ENCODE peak calls at places on chromosomes 16 and 17, in five cellular contexts. I is fibroblast of lung, W is IMR-90, P is H1, K is GM23338. A is an unnamed sample.

GRCh38 chr16:85142771-85143211 is 30.5 kb upstream of the CIBAR2 start:
- DNase-seq in I (no peak), W (no peak), P (no peak), K (no peak), A (no peak)

GRCh38 chr17:57697891-57698708 is 47.0 kb downstream of the CCDC182 start:
- DNase-seq in I (no peak), W (no peak), P (no peak), K (peak; percentile 20), A (peak; percentile 62)

GRCh38 chr16:73171380-73171779 is 123.5 kb upstream of the ZFHX3 start:
- DNase-seq in I (no peak), W (no peak), P (no peak), K (no peak), A (no peak)

GRCh38 chr17:76572201-76572910 is 13.3 kb downstream of the ST6GALNAC2 start:
- DNase-seq in I (no peak), W (no peak), P (no peak), K (no peak), A (no peak)

GRCh38 chr17:81942167-81942553 is 4.9 kb downstream of the MYADML2 start:
- DNase-seq in I (no peak), W (no peak), P (no peak), K (no peak), A (no peak)

GRCh38 chr17:50169881-50170459 is 4.2 kb downstream of the SGCA start:
- DNase-seq in I (no peak), W (no peak), P (no peak), K (no peak), A (no peak)

GRCh38 chr17:31320231-31320630 is 1.2 kb downstream of the EVI2A start:
- DNase-seq in I (no peak), W (no peak), P (no peak), K (no peak), A (no peak)

GRCh38 chr16:19771796-19772195 is 53.7 kb downstream of the IQCK start:
- DNase-seq in I (no peak), W (no peak), P (no peak), K (no peak), A (no peak)

GRCh38 chr16:67392301-67393059 is 818 bp downstream of the TPPP3 start:
- DNase-seq in I (no peak), W (no peak), P (no peak), K (no peak), A (no peak)

GRCh38 chr16:50160495-50161164 is 7.5 kb downstream of the TENT4B start:
- DNase-seq in I (no peak), W (peak; percentile 41), P (no peak), K (no peak), A (no peak)

GRCh38 chr17:75181608-75182318 is 996 bp downstream of the SUMO2 start:
- DNase-seq in I (peak; percentile 15), W (no peak), P (no peak), K (peak; percentile 39), A (peak; percentile 50)

GRCh38 chr16:82700541-82701240 is 73.9 kb downstream of the CDH13 start:
- DNase-seq in I (peak; percentile 63), W (peak; percentile 78), P (no peak), K (no peak), A (no peak)

GRCh38 chr17:56148333-56148732 is 4.9 kb upstream of the ANKFN1 start:
- DNase-seq in I (no peak), W (no peak), P (no peak), K (no peak), A (no peak)

GRCh38 chr17:35018814-35019213 is 38.5 kb downstream of the LIG3 start:
- DNase-seq in I (no peak), W (no peak), P (no peak), K (no peak), A (no peak)

GRCh38 chr16:88799569-88800276 is 3.9 kb upstream of the CDT1 start:
- DNase-seq in I (peak; percentile 30), W (no peak), P (no peak), K (no peak), A (no peak)

GRCh38 chr17:66508896-66509843 is 206.8 kb downstream of the PRKCA start:
- DNase-seq in I (peak; percentile 74), W (peak; percentile 90), P (no peak), K (no peak), A (no peak)

GRCh38 chr16:11624645-11625607 is 38.2 kb upstream of the LITAF start:
- DNase-seq in I (no peak), W (no peak), P (no peak), K (no peak), A (no peak)

GRCh38 chr16:19718624-19718965 is 524 bp downstream of the IQCK start:
- DNase-seq in I (peak; percentile 18), W (peak; percentile 9), P (no peak), K (peak; percentile 83), A (peak; percentile 78)

DNA sequence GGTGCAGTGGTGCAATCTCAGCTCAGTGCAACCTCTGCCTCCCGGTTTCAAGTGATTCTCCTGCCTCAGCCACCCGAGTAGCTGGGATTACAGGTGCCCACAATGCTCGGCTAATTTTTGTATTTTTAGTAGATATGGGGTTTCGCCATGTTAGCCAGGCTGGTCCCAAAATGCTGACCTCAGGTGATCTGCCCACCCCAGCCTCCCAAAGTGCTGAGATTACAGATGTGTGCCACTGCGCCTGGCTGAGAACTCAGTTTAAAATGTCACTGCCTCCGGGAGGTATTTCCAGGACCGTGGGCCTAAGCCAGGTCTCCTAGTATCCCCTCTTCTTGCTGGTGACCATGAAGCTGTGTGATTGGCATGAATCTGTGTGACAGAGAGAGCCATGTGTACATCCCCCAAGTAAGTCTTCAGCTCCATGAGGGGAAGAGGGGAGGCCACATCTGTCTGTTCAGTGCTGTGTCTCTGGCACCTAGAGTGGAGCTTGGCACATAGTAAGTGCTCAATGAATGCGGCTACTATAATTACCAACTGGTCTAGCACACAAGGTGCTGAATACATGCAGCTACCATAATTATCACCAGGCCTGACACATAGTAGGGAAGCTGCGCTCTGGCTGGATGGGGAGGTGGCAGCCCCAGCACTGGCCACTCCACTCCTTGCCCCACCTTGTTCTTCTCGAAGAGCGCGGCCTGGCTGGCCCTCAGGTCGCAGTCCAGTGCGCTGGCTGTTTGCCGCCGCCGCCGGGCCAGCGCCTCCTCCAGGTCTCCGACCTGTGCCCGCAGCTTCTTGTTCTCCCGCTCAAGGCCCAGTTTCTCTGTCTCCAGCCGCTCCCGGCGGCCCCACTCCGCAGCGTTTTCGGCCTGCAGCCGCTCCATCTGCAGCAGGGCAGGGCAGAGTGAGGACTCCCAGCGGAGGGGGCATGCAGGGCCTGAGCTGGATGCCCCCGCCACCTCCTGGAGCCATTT is 18.7 kb downstream of the CCDC102A start:
- DNase-seq in I (no peak), W (no peak), P (no peak), K (no peak), A (no peak)
- H3K36me3 ChIP-seq in I (no peaks in the 10 kb centered on the region), W (peaks cover 20% of the 10 kb centered on the region), P (no peaks in the 10 kb centered on the region), K (no peaks in the 10 kb centered on the region), A (no peaks in the 10 kb centered on the region)

DNA sequence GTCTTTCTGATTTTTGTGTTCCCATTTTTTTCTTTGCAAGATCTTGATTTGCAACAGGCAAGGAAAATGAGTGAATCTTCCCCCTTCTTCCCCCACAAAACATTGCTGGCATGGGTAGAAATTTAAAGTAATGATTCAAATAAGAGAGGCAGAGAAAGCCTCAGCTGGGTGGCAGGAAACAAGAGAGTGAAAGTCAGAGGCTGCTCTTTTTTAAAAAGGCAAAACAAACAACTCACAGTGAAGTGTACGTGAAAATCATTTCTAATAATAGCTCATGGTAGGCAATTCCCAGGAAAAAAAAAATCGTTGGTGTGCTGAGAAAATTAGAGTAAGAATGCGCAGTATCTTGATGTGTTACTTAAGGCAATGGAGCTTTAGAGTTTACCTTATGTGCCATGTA is 229.5 kb downstream of the FTO start:
- DNase-seq in I (no peak), W (no peak), P (no peak), K (no peak), A (no peak)
- H3K27me3 ChIP-seq in I (no peaks in the 10 kb centered on the region), W (no peaks in the 10 kb centered on the region), P (no peaks in the 10 kb centered on the region), K (no peaks in the 10 kb centered on the region), A (no peaks in the 10 kb centered on the region)

DNA sequence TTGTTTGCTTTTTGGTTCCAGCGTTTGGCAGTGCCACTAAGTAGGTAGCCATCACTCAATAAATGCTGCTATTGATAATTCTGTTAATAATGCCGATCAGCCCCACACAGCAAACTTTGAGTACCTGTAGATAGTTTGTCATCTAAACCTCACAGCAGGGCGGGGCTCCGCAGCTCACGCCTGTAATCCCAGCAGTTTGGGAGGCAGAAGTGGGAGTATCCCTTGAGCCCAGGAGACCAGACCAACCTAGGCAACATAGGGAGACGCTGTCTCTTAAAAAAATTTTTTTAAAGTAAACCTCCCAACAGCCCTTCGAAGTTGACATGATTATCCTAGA is 1.6 kb downstream of the BFAR start:
- DNase-seq in I (no peak), W (no peak), P (no peak), K (no peak), A (peak; percentile 6)
- H2AFZ ChIP-seq in I (no peak overlapping the region), W (no peak overlapping the region), P (no peak overlapping the region), K (no peak overlapping the region), A (no peak overlapping the region)

GRCh38 chr16:71443714-71444113 is 1.9 kb upstream of the TLE7 start:
- DNase-seq in I (no peak), W (no peak), P (no peak), K (no peak), A (no peak)

GRCh38 chr16:71453051-71453450 is 9.0 kb downstream of the ZNF23 start:
- DNase-seq in I (no peak), W (peak; percentile 23), P (no peak), K (no peak), A (no peak)

GRCh38 chr16:71448274-71448866 is 6.5 kb upstream of the TLE7 start:
- DNase-seq in I (no peak), W (no peak), P (no peak), K (no peak), A (no peak)

GRCh38 chr16:71449020-71449419 is 7.2 kb upstream of the TLE7 start:
- DNase-seq in I (peak; percentile 9), W (no peak), P (no peak), K (no peak), A (no peak)
- H3K36me3 ChIP-seq in I (peaks cover 8% of the 10 kb centered on the region), W (peaks cover 49% of the 10 kb centered on the region), P (peaks cover 6% of the 10 kb centered on the region), K (peaks cover 48% of the 10 kb centered on the region), A (peaks cover 32% of the 10 kb centered on the region)

DNA sequence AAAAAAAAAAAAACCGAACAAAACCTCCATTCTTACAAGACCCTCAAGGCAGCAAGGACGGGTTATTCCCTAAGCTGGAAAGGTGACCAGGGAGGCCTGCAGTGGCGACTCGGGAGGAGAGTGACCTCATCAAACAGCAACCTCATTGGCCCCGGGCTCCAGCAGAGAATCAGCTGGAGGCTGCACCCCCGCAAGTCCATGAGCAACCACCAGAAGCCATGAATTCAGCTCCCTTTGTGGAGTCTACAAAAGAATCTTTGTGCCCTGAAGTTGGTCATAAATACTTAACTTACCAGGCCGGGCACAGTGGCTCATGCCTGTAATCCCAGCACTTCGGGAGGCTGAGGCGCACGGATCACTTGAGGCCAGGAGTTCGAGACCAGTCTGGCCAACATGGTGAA is 80.9 kb upstream of the CREBBP start:
- DNase-seq in I (no peak), W (peak; percentile 45), P (peak; percentile 10), K (peak; percentile 48), A (no peak)
- H3K27me3 ChIP-seq in I (no peaks in the 10 kb centered on the region), W (no peaks in the 10 kb centered on the region), P (no peaks in the 10 kb centered on the region), K (no peaks in the 10 kb centered on the region), A (no peaks in the 10 kb centered on the region)

DNA sequence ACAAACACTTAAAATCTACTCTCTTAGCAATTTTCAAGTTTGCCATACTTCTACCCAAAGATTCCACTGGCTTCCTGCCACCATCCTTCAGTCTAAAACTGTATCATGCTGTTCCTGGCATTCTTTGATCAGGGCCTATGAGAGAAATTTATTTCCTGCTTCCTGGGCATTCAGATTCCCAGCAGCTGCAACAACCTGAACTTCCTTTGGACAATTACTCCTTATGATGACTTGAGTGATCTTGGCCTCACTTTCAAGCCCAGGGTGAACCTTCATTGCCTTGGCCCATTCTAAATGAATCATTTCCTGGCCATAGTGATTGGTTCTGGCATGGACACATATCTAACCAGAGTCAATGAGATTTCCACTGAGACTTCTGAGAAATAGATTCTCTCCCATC is 18.0 kb upstream of the MON1B start:
- DNase-seq in I (no peak), W (no peak), P (no peak), K (no peak), A (no peak)
- H2AFZ ChIP-seq in I (no peak overlapping the region), W (no peak overlapping the region), P (no peak overlapping the region), K (no peak overlapping the region), A (no peak overlapping the region)

GRCh38 chr16:8855972-8856371 is 12.8 kb downstream of the CARHSP1 start:
- DNase-seq in I (no peak), W (no peak), P (no peak), K (no peak), A (no peak)
- H3K36me3 ChIP-seq in I (peaks cover 24% of the 10 kb centered on the region), W (peaks cover 66% of the 10 kb centered on the region), P (peaks cover 29% of the 10 kb centered on the region), K (peaks cover 33% of the 10 kb centered on the region), A (no peaks in the 10 kb centered on the region)